ENCODE peak calls at places on chromosome 17, in four cellular contexts. S is Caco-2, Q is GM12864, U is GM12865. D is an unnamed sample.

GRCh38 chr17:59534583-59534982 is 30.8 kb upstream of the DHX40 start:
- DNase-seq in S (no peak), Q (no peak), U (peak), D (no peak)

GRCh38 chr17:64174686-64175456 is 44.9 kb upstream of the ERN1 start:
- DNase-seq in S (no peak), Q (no peak), U (no peak), D (no peak)

GRCh38 chr17:72479113-72479512 is 358.3 kb downstream of the SOX9 start:
- DNase-seq in S (peak), Q (no peak), U (peak), D (no peak)

GRCh38 chr17:59046192-59046591 is 60.5 kb downstream of the TRIM37 start:
- DNase-seq in S (no peak), Q (no peak), U (no peak), D (no peak)

GRCh38 chr17:58335061-58335731 is 6.6 kb upstream of the TSPOAP1 start:
- DNase-seq in S (no peak), Q (no peak), U (peak), D (no peak)

GRCh38 chr17:73697872-73698271 is 53.6 kb upstream of the SDK2 start:
- DNase-seq in S (peak), Q (no peak), U (no peak), D (peak)

GRCh38 chr17:34171245-34171818 is 83.8 kb upstream of the CCL2 start:
- DNase-seq in S (peak), Q (peak), U (peak), D (peak)

GRCh38 chr17:28875856-28876564 is 21.2 kb downstream of the ERAL1 start:
- DNase-seq in S (no peak), Q (no peak), U (no peak), D (no peak)

GRCh38 chr17:72422505-72423285 is 301.9 kb downstream of the SOX9 start:
- DNase-seq in S (no peak), Q (peak), U (peak), D (peak)

GRCh38 chr17:45147102-45147580 is 1.1 kb upstream of the HEXIM1 start:
- DNase-seq in S (no peak), Q (no peak), U (peak), D (peak)

GRCh38 chr17:5837055-5837491 is 233.1 kb upstream of the WSCD1 start:
- DNase-seq in S (no peak), Q (no peak), U (no peak), D (peak)

GRCh38 chr17:55005520-55005919 is 37.0 kb downstream of the STXBP4 start:
- DNase-seq in S (peak), Q (no peak), U (peak), D (no peak)
- TF ChIP-seq CTCF in S (peak), Q (peak), U (peak), D (peak)

GRCh38 chr17:74785981-74786360 is 9.8 kb upstream of the NAT9 start:
- DNase-seq in S (no peak), Q (no peak), U (no peak), D (no peak)

GRCh38 chr17:74782571-74782970 is 6.4 kb upstream of the NAT9 start:
- DNase-seq in S (no peak), Q (no peak), U (no peak), D (no peak)

GRCh38 chr17:74786411-74787097 is 10.4 kb upstream of the NAT9 start:
- DNase-seq in S (no peak), Q (no peak), U (no peak), D (no peak)

GRCh38 chr17:74780443-74781238 is 4.5 kb upstream of the NAT9 start:
- DNase-seq in S (peak), Q (peak), U (peak), D (peak)

DNA sequence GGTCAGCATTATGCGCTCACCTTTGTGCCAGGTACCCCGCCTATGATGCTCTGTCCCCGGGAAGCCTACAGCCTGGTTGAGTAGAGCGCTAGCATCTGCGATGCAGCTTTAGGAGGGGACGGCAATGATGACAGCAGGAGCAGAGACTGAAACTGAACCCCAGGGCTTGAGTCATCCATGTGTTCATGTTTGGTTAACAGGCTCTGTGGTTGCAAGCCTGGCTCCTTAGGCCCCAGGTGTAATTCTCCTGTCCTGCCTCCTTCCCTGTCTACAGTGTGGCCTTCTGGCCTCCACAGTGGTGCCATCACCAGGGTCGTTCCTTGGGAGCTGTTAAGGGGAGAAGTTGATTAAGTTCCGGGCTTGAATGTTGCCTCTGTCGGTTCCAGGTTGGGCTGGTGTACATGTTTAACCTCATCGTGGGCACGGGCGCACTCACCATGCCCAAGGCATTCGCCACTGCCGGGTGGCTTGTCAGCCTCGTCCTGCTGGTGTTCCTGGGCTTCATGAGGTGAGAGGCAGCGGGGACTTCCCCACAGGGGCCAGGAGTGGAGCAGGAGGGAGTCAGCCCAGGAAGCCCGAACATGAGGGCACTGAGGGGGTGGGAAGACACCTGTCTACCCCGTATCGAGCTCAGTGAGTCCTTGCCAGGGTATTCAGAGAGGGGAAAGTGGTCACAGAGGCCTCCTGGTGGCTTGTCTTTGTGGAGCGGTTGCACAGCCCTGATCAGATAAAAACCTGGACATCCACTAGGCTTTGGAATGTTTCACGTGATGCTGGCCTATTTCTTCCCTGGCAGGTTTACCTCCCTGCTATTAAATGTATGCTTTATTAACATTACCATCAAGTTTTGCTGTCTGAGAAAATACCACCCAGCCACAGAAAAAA is 9.2 kb upstream of the NAT9 start:
- DNase-seq in S (no peak), Q (no peak), U (no peak), D (no peak)
- TF ChIP-seq CTCF in S (peak), Q (no peak), U (no peak), D (no peak)

GRCh38 chr17:80863626-80864025 is 128.0 kb upstream of the CHMP6 start:
- DNase-seq in S (no peak), Q (no peak), U (no peak), D (no peak)

GRCh38 chr17:80864751-80865150 is 126.9 kb upstream of the CHMP6 start:
- DNase-seq in S (no peak), Q (no peak), U (no peak), D (no peak)

GRCh38 chr17:80868022-80868609 is 123.5 kb upstream of the CHMP6 start:
- DNase-seq in S (no peak), Q (no peak), U (peak), D (no peak)

GRCh38 chr17:80862978-80863377 is 128.7 kb upstream of the CHMP6 start:
- DNase-seq in S (no peak), Q (no peak), U (no peak), D (no peak)

DNA sequence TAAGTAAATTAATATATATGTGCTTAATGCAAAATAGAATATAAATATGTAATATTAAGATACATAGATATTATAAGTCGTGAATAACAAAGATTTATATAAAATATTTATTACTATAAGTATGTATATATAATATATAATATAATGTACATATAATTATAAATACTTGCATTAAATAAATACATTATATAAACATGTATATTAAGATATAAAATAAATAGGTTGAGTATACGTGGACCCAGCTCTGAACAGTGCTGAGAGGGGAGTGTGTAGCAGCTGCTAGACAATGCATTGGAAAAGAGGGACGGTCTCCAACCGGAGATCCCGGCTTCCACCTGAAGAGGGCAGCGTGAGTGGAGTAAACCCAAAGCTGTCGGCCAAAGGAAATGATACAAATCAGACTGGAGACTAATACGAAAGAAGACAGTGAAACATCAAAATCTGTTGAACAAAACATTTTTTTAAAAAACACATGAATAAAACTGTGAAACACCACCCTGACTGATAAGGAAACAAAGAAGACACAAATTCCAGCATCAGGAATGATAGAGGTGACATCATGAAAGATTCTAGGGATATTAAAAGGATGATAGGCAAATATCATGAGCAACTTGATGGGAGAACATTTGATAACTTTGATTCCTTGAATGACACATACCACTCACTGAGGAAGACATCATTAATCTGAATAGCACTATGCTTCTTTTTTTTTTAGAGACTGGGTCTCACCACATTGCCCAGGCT is 125.4 kb upstream of the CHMP6 start:
- DNase-seq in S (peak), Q (peak), U (peak), D (peak)
- TF ChIP-seq CTCF in S (peak), Q (peak), U (peak), D (peak)

GRCh38 chr17:14882131-14882530 is 383.0 kb downstream of the PMP22 start:
- DNase-seq in S (no peak), Q (no peak), U (no peak), D (no peak)

GRCh38 chr17:14886200-14886739 is 378.9 kb downstream of the PMP22 start:
- DNase-seq in S (peak), Q (no peak), U (no peak), D (no peak)
- TF ChIP-seq CTCF in S (no peak), Q (peak), U (no peak), D (no peak)

DNA sequence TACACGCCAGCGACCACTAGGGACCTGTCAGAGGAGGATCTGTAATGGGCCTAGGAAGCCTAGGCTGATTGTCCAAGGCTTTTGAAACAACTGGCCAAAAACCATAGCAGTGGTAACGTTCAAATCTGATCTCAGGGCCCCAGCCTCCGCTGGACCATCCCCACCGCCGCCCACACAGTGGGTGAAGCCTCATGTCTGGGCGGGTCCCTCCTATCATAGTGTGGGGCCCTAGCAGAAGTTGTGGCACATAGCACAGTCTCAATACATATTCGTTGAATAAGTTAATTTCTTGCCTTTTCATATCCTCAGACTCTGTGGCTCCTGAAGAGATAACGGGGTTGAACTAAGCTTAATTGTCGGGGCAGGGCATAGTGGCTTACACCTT is 818 bp downstream of the DPH1 start:
- DNase-seq in S (no peak), Q (no peak), U (peak), D (peak)
- TF ChIP-seq CTCF in S (peak), Q (peak), U (peak), D (peak)

GRCh38 chr17:82177761-82178498 is 34.7 kb downstream of the CCDC57 start:
- DNase-seq in S (no peak), Q (no peak), U (no peak), D (no peak)

GRCh38 chr17:82179412-82179811 is 33.2 kb downstream of the CCDC57 start:
- DNase-seq in S (no peak), Q (no peak), U (no peak), D (no peak)

GRCh38 chr17:82180776-82181528 is 31.7 kb downstream of the CCDC57 start:
- DNase-seq in S (no peak), Q (no peak), U (no peak), D (no peak)

GRCh38 chr17:82178499-82179290 is 33.9 kb downstream of the CCDC57 start:
- DNase-seq in S (no peak), Q (no peak), U (no peak), D (no peak)

DNA sequence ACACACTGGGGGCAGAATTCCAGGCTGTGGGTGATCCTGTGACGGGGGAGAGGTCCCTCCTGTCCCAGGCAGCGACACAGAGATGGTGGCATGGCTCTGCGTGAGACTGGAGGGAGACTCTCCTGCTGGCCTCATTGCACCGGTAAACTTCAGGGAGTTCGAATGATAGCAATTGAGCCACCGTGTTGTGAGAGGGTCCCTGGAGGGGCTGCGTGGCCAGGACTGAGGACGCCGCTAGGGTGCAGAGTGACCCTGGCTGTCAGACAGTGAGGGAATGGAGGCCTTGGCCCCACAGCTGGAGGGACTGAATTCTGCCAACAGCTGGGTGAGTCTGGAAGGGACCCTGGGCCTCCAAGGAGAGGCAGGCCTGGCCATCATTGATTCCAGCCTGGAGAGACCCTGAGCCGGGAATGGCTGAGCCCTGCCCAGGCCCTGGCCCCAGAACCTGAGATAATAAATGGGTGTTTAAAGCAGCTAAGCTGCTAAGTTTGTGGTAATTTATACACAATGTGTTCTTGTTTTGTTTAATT is 32.6 kb downstream of the CCDC57 start:
- DNase-seq in S (no peak), Q (no peak), U (no peak), D (no peak)
- TF ChIP-seq CTCF in S (no peak), Q (no peak), U (no peak), D (no peak)

GRCh38 chr17:49896860-49897259 is 49.0 kb upstream of the TAC4 start:
- DNase-seq in S (peak), Q (no peak), U (no peak), D (no peak)

GRCh38 chr17:49896222-49896621 is 48.4 kb upstream of the TAC4 start:
- DNase-seq in S (no peak), Q (no peak), U (no peak), D (no peak)

GRCh38 chr17:49901460-49902331 is 53.8 kb upstream of the TAC4 start:
- DNase-seq in S (peak), Q (no peak), U (no peak), D (peak)

GRCh38 chr17:49899588-49899987 is 51.7 kb upstream of the TAC4 start:
- DNase-seq in S (no peak), Q (no peak), U (no peak), D (no peak)

GRCh38 chr17:49898547-49899490 is 51.0 kb upstream of the TAC4 start:
- DNase-seq in S (peak), Q (no peak), U (peak), D (peak)
- TF ChIP-seq CTCF in S (peak), Q (no peak), U (no peak), D (peak)

D was measured in Calu3.